ENCODE peak calls at places on chromosome 2, in seven cellular contexts. T is naive thymus-derived CD4-positive, alpha-beta T cell; H is dermis microvascular lymphatic vessel endothelial cell; D is NCI-H748 treated with DMSO at 0.1 percent for 48 hours; Y is RKO; Q is T-cell; C is activated T-helper 9 cell treated with anti-CD3 and anti-CD28 coated beads, Interleukin-2, amount 50 U/mL, for 16 hours. W is an unnamed sample.
A peak's percentile ranks its signal among the peaks of the same experiment; 100 is the strongest.

GRCh38 chr2:19806131-19806530 is 95.7 kb downstream of the TTC32 start:
- DNase-seq in T (no peak), H (no peak), D (no peak), Y (no peak), Q (no peak), C (no peak), W (no peak)

GRCh38 chr2:215880970-215881369 is 132.4 kb downstream of the MREG start:
- DNase-seq in T (no peak), H (no peak), D (no peak), Y (no peak), Q (no peak), C (no peak), W (no peak)

GRCh38 chr2:37020212-37020886 is 54.0 kb upstream of the STRN start:
- DNase-seq in T (no peak), H (no peak), D (no peak), Y (no peak), Q (no peak), C (no peak), W (peak; percentile 22)

GRCh38 chr2:176137883-176138282 is 8.4 kb downstream of the HOXD8 start:
- DNase-seq in T (no peak), H (no peak), D (no peak), Y (no peak), Q (no peak), C (no peak), W (no peak)

GRCh38 chr2:82636411-82637020 is 1822.6 kb downstream of the SUCLG1 start:
- DNase-seq in T (no peak), H (no peak), D (no peak), Y (peak; percentile 30), Q (no peak), C (no peak), W (peak; percentile 13)

GRCh38 chr2:50529600-50530218 is 502.2 kb downstream of the NRXN1 start:
- DNase-seq in T (no peak), H (no peak), D (peak; percentile 6), Y (peak; percentile 58), Q (no peak), C (no peak), W (peak; percentile 13)

GRCh38 chr2:28972778-28973335 is 8.2 kb upstream of the TOGARAM2 start:
- DNase-seq in T (no peak), H (no peak), D (no peak), Y (no peak), Q (no peak), C (no peak), W (no peak)

GRCh38 chr2:11698009-11698922 is 28.3 kb upstream of the NTSR2 start:
- DNase-seq in T (no peak), H (no peak), D (no peak), Y (no peak), Q (no peak), C (no peak), W (peak; percentile 78)

GRCh38 chr2:201965550-201965949 is 68.1 kb upstream of the FZD7 start:
- DNase-seq in T (no peak), H (no peak), D (no peak), Y (no peak), Q (no peak), C (no peak), W (no peak)

GRCh38 chr2:181752301-181752700 is 72.0 kb upstream of the NEUROD1 start:
- DNase-seq in T (no peak), H (no peak), D (no peak), Y (no peak), Q (no peak), C (no peak), W (no peak)

GRCh38 chr2:26970928-26971627 is 641 bp downstream of the MAPRE3 start:
- DNase-seq in T (no peak), H (no peak), D (peak; percentile 7), Y (peak; percentile 8), Q (no peak), C (no peak), W (no peak)

GRCh38 chr2:153519260-153519875 is 40.8 kb upstream of the RPRM start:
- DNase-seq in T (peak; percentile 40), H (peak; percentile 20), D (peak; percentile 84), Y (peak; percentile 54), Q (peak; percentile 8), C (peak; percentile 10), W (no peak)

GRCh38 chr2:44321360-44321759 is 39.9 kb downstream of the PREPL start:
- DNase-seq in T (no peak), H (no peak), D (no peak), Y (no peak), Q (no peak), C (no peak), W (no peak)

GRCh38 chr2:145460151-145460550 is 940.2 kb upstream of the ZEB2 start:
- DNase-seq in T (no peak), H (no peak), D (no peak), Y (no peak), Q (no peak), C (no peak), W (no peak)

GRCh38 chr2:3059111-3059990 is 318.3 kb downstream of the EIPR1 start:
- DNase-seq in T (no peak), H (no peak), D (no peak), Y (no peak), Q (no peak), C (no peak), W (no peak)

GRCh38 chr2:85800576-85800975 is 46.8 kb downstream of the ATOH8 start:
- DNase-seq in T (no peak), H (no peak), D (no peak), Y (no peak), Q (no peak), C (no peak), W (no peak)

GRCh38 chr2:234304945-234305344 is 191.9 kb downstream of the ARL4C start:
- DNase-seq in T (no peak), H (no peak), D (no peak), Y (no peak), Q (no peak), C (no peak), W (no peak)

W was measured in skeletal muscle cell.